ENCODE peak calls at places on chromosomes 1 and 21, in four cellular contexts. One of them, this sample, is unnamed.
A peak's percentile ranks its signal among the peaks of the same experiment; 100 is the strongest.

GRCh38 chr1:222994506-222995229 is 148.4 kb downstream of the TLR5 start:
- DNase-seq in K562: no peak
- DNase-seq in A549: no peak
- DNase-seq in HepG2: no peak
- DNase-seq in this sample: no peak

GRCh38 chr1:238176441-238176840 is 285.7 kb upstream of the ZP4 start:
- DNase-seq in K562: no peak
- DNase-seq in A549: no peak
- DNase-seq in HepG2: no peak
- DNase-seq in this sample: no peak

GRCh38 chr1:191343816-191344215 is 814.4 kb upstream of the RGS18 start:
- DNase-seq in K562: no peak
- DNase-seq in A549: no peak
- DNase-seq in HepG2: no peak
- DNase-seq in this sample: no peak

GRCh38 chr1:186306533-186306932 is 68.5 kb downstream of the TPR start:
- DNase-seq in K562: no peak
- DNase-seq in A549: no peak
- DNase-seq in HepG2: no peak
- DNase-seq in this sample: no peak

GRCh38 chr1:178552856-178553255 is 39.9 kb downstream of the TEX35 start:
- DNase-seq in K562: no peak
- DNase-seq in A549: no peak
- DNase-seq in HepG2: no peak
- DNase-seq in this sample: no peak

GRCh38 chr1:220888665-220888986 is 9.4 kb downstream of the HLX start:
- DNase-seq in K562: no peak
- DNase-seq in A549: no peak
- DNase-seq in HepG2: no peak
- DNase-seq in this sample: no peak

GRCh38 chr21:14243877-14244276 is 27.9 kb downstream of the RBM11 start:
- DNase-seq in K562: no peak
- DNase-seq in A549: no peak
- DNase-seq in HepG2: no peak
- DNase-seq in this sample: no peak

GRCh38 chr1:177945943-177946650 is 23.8 kb downstream of the SEC16B start:
- DNase-seq in K562: peak; percentile 58
- DNase-seq in A549: peak; percentile 61
- DNase-seq in HepG2: peak; percentile 57
- DNase-seq in this sample: no peak

GRCh38 chr21:44618909-44619308 is 7.0 kb downstream of the KRTAP10-8 start:
- DNase-seq in K562: no peak
- DNase-seq in A549: no peak
- DNase-seq in HepG2: no peak
- DNase-seq in this sample: no peak

GRCh38 chr1:186102559-186103148 is 272.4 kb downstream of the TPR start:
- DNase-seq in K562: no peak
- DNase-seq in A549: no peak
- DNase-seq in HepG2: no peak
- DNase-seq in this sample: no peak

GRCh38 chr1:214426420-214426812 is 125.0 kb downstream of the PTPN14 start:
- DNase-seq in K562: no peak
- DNase-seq in A549: no peak
- DNase-seq in HepG2: no peak
- DNase-seq in this sample: no peak

GRCh38 chr1:29523531-29523930 is 287.2 kb downstream of the PTPRU start:
- DNase-seq in K562: no peak
- DNase-seq in A549: no peak
- DNase-seq in HepG2: no peak
- DNase-seq in this sample: no peak

GRCh38 chr1:234971586-234972297 is 156.9 kb downstream of the TOMM20 start:
- DNase-seq in K562: no peak
- DNase-seq in A549: no peak
- DNase-seq in HepG2: no peak
- DNase-seq in this sample: peak; percentile 90

GRCh38 chr1:234972411-234973191 is 156.0 kb downstream of the TOMM20 start:
- DNase-seq in K562: no peak
- DNase-seq in A549: no peak
- DNase-seq in HepG2: no peak
- DNase-seq in this sample: no peak

GRCh38 chr1:234970371-234970730 is 158.3 kb downstream of the TOMM20 start:
- DNase-seq in K562: no peak
- DNase-seq in A549: no peak
- DNase-seq in HepG2: no peak
- DNase-seq in this sample: no peak

GRCh38 chr1:234969630-234970370 is 158.8 kb downstream of the TOMM20 start:
- DNase-seq in K562: no peak
- DNase-seq in A549: no peak
- DNase-seq in HepG2: no peak
- DNase-seq in this sample: no peak

DNA sequence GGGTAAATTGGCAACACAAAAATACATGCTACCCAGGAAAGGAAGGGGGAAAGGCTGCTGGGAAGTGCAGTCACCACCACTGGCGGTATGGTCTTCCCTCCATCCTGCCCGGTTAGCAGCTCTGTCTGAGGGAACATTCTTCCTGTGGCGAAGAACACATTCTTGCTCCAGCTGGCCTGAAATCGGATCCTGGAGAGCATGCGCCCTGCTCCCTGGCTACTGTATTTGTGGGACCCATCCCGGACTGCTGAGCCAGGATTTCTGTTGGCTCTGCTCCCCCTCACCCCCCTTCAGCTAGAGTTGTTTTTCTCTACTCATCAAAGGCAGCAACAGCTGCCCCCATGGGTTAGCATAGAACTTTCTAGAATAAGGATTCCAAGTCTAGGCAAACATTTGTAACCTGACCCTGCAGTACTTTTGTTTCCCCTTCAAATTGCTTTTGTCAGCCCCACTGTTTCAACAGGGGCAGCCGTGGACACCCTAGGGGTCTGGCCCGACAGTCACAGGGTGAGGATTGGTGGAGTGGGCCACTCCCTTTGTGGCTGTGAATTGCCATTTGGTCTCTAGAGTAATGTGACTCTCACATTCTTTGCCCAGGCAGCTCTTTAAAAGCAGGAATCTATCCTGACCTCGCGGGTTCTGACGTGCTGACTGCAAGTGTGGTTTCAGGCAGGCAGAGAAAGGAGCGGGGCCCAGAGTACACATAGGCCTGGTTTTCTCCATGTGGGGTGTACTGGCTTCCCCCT is 157.7 kb downstream of the TOMM20 start:
- DNase-seq in K562: no peak
- DNase-seq in A549: no peak
- DNase-seq in HepG2: peak; percentile 81
- DNase-seq in this sample: no peak
- TF ChIP-seq HDAC2 in K562: no peak
- TF ChIP-seq HDAC2 in A549: no peak
- TF ChIP-seq HDAC2 in HepG2: no peak
- TF ChIP-seq HDAC2 in this sample: no peak

GRCh38 chr1:150281221-150281757 is 1.1 kb upstream of the CIART start:
- DNase-seq in K562: peak; percentile 54
- DNase-seq in A549: peak; percentile 73
- DNase-seq in HepG2: no peak
- DNase-seq in this sample: no peak

GRCh38 chr1:150280138-150280707 is 2.1 kb upstream of the CIART start:
- DNase-seq in K562: no peak
- DNase-seq in A549: no peak
- DNase-seq in HepG2: peak; percentile 70
- DNase-seq in this sample: no peak

GRCh38 chr1:150281758-150282557 is at the start of gene CIART:
- DNase-seq in K562: no peak
- DNase-seq in A549: peak; percentile 97
- DNase-seq in HepG2: no peak
- DNase-seq in this sample: no peak

GRCh38 chr1:150283260-150283659 is 906 bp downstream of the CIART start:
- DNase-seq in K562: no peak
- DNase-seq in A549: no peak
- DNase-seq in HepG2: no peak
- DNase-seq in this sample: no peak

GRCh38 chr1:150282558-150282958 is 204 bp downstream of the CIART start:
- DNase-seq in K562: no peak
- DNase-seq in A549: no peak
- DNase-seq in HepG2: no peak
- DNase-seq in this sample: no peak
- TF ChIP-seq REST in K562: no peak
- TF ChIP-seq REST in A549: no peak
- TF ChIP-seq REST in HepG2: no peak
- TF ChIP-seq REST in this sample: no peak

DNA sequence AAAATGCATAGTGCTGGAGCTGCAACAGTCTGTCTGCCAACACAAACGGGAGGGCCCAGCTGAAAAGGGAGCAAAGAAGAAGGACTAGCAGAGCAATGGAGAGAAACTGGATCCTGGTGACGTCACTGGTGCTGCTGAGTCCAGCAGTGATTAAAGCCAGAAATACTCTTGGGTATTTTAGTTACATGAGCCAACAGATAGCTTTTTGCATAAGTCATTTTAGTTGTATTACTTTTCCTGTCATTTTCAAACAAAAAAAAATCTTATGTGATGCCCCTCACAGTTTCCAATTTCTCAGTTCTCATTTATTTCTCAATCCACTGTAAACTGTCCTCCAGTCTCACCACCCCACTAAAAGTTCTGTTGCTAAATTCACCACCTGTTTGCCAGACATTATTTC is 38.7 kb upstream of the NEK7 start:
- DNase-seq in K562: no peak
- DNase-seq in A549: peak; percentile 29
- DNase-seq in HepG2: no peak
- DNase-seq in this sample: no peak
- TF ChIP-seq HDAC2 in K562: no peak
- TF ChIP-seq HDAC2 in A549: no peak
- TF ChIP-seq HDAC2 in HepG2: no peak
- TF ChIP-seq HDAC2 in this sample: no peak

DNA sequence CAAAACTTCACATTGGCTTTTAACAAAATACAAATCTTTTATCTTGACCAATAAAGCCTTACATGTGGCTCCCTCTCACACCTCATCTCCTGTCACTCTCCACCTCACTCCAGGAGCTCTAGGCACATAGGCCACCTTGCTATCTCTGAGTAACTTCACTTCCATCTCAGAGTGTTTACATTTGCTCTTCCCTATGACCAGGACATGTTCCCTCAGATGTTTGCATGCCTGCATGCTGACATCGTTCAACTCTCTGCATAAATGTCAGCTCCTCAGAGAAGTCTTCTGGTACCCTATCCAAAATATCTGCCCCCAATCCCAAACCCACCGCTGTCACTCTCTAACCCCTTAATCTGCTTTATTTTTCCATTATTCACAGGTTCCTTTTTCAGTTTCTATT is 110.9 kb downstream of the TOMM20 start:
- DNase-seq in K562: no peak
- DNase-seq in A549: peak; percentile 42
- DNase-seq in HepG2: peak; percentile 41
- DNase-seq in this sample: no peak
- TF ChIP-seq REST in K562: no peak
- TF ChIP-seq REST in A549: no peak
- TF ChIP-seq REST in HepG2: no peak
- TF ChIP-seq REST in this sample: no peak

DNA sequence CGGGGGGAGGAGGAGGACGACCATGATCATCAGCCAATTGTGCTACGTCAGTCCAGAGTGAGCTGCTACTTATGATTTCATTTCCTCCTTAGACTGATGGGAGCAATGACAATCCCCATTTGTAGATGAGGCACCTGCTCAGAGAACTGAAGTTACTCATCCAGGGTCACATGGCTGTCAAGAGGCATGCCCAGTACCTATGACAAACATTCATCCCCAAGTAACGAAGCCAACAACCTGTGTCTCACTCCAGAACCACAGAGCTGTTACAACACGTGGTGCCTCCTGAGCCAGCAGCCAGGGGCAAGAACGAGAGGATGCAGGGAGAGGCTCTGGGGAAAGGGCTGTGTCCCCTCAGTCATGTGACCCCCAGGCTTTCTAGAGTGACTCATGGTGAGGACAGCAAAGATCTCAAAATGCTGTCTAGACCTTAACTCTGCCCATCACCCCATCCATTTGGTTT is 93.6 kb downstream of the SIM2 start:
- DNase-seq in K562: no peak
- DNase-seq in A549: peak; percentile 16
- DNase-seq in HepG2: no peak
- DNase-seq in this sample: no peak
- TF ChIP-seq HDAC2 in K562: no peak
- TF ChIP-seq HDAC2 in A549: no peak
- TF ChIP-seq HDAC2 in HepG2: no peak
- TF ChIP-seq HDAC2 in this sample: no peak

GRCh38 chr1:1324524-1325287 is at the start of the genes CPTP and INTS11:
- DNase-seq in K562: peak; percentile 99
- DNase-seq in A549: peak; percentile 89
- DNase-seq in HepG2: peak; percentile 79
- DNase-seq in this sample: peak; percentile 61
- TF ChIP-seq REST in K562: no peak
- TF ChIP-seq REST in A549: no peak
- TF ChIP-seq REST in HepG2: no peak
- TF ChIP-seq REST in this sample: no peak

GRCh38 chr21:35191754-35192153 is 142.7 kb upstream of the RUNX1 start:
- DNase-seq in K562: no peak
- DNase-seq in A549: no peak
- DNase-seq in HepG2: no peak
- DNase-seq in this sample: no peak

GRCh38 chr21:35195232-35195631 is 146.1 kb upstream of the RUNX1 start:
- DNase-seq in K562: no peak
- DNase-seq in A549: peak; percentile 12
- DNase-seq in HepG2: no peak
- DNase-seq in this sample: no peak

GRCh38 chr21:35191128-35191527 is 142.0 kb upstream of the RUNX1 start:
- DNase-seq in K562: no peak
- DNase-seq in A549: no peak
- DNase-seq in HepG2: no peak
- DNase-seq in this sample: no peak

GRCh38 chr21:35189077-35189863 is 140.2 kb upstream of the RUNX1 start:
- DNase-seq in K562: no peak
- DNase-seq in A549: no peak
- DNase-seq in HepG2: no peak
- DNase-seq in this sample: peak; percentile 68

DNA sequence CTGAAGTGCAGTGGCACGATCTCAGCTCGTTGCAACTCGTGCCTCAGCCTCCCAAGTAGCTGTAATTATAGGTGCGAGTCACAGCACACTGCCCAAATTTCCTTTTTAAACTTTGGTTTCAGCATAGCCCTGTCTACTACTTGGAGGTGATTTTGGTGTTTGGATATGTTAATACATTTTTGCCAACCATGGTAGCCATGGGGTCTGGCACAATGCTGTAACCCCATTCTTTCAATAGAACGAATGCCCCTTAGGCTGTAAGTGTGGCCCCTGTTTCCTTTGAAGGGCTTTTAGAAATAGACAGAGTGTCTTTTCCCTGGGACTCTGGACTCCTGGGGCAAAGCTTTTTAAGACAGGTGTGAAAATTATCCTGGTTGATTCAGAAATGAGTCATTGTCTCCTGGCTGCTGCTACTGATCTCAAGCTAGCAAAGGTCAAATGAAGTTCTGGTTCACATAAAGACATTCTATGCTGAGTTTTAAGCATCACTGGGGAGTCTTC is 141.1 kb upstream of the RUNX1 start:
- DNase-seq in K562: no peak
- DNase-seq in A549: peak; percentile 25
- DNase-seq in HepG2: no peak
- DNase-seq in this sample: no peak
- TF ChIP-seq HDAC2 in K562: no peak
- TF ChIP-seq HDAC2 in A549: no peak
- TF ChIP-seq HDAC2 in HepG2: no peak
- TF ChIP-seq HDAC2 in this sample: no peak